ENCODE peak calls at places on chromosome X, in ten cellular contexts. N is NB4, U is H9, S is hepatocyte, O is stomach, J is fibroblast of mammary gland, L is bronchial epithelial cell, M is foreskin fibroblast, T is testis, Z is cardiac muscle cell. P is an unnamed sample.

GRCh38 chrX:130728208-130728607 is 174.8 kb downstream of the ENOX2 start:
- DNase-seq in N (no peak), U (no peak), S (no peak), O (no peak), J (peak), L (peak), M (peak), T (no peak), Z (no peak), P (peak)

GRCh38 chrX:38891641-38892413 is 90.6 kb downstream of the MID1IP1 start:
- DNase-seq in N (no peak), U (no peak), S (no peak), O (no peak), J (peak), L (peak), M (peak), T (no peak), Z (no peak), P (peak)

GRCh38 chrX:5051831-5052491 is 1176.7 kb downstream of the NLGN4X start:
- DNase-seq in N (no peak), U (no peak), S (peak), O (no peak), J (peak), L (peak), M (peak), T (peak), Z (peak), P (no peak)

GRCh38 chrX:81414630-81415029 is 212.7 kb downstream of the SH3BGRL start:
- DNase-seq in N (peak), U (no peak), S (no peak), O (no peak), J (peak), L (peak), M (no peak), T (no peak), Z (no peak), P (no peak)

GRCh38 chrX:75156537-75156945 is 458 bp upstream of the ABCB7 start:
- DNase-seq in N (peak), U (no peak), S (peak), O (no peak), J (peak), L (no peak), M (peak), T (no peak), Z (no peak), P (peak)

GRCh38 chrX:2385224-2385623 is 115.6 kb downstream of the DHRSX start:
- DNase-seq in N (no peak), U (no peak), S (no peak), O (no peak), J (peak), L (peak), M (peak), T (no peak), Z (no peak), P (peak)

GRCh38 chrX:18931972-18932371 is 51.9 kb downstream of the PHKA2 start:
- DNase-seq in N (peak), U (no peak), S (peak), O (no peak), J (peak), L (peak), M (peak), T (no peak), Z (peak), P (no peak)

GRCh38 chrX:22389544-22390243 is 117.0 kb downstream of the CBLL2 start:
- DNase-seq in N (no peak), U (no peak), S (no peak), O (no peak), J (peak), L (peak), M (peak), T (no peak), Z (no peak), P (peak)

GRCh38 chrX:319579-320125 is 1.1 kb upstream of the GTPBP6 start:
- DNase-seq in N (no peak), U (no peak), S (no peak), O (no peak), J (no peak), L (no peak), M (no peak), T (no peak), Z (no peak), P (no peak)

GRCh38 chrX:101078716-101079115 is at the start of gene TMEM35A:
- DNase-seq in N (no peak), U (peak), S (peak), O (no peak), J (peak), L (no peak), M (peak), T (no peak), Z (peak), P (peak)

GRCh38 chrX:125778256-125778655 is 387.8 kb downstream of the DCAF12L2 start:
- DNase-seq in N (no peak), U (no peak), S (no peak), O (no peak), J (no peak), L (peak), M (no peak), T (no peak), Z (no peak), P (no peak)

GRCh38 chrX:28854637-28855036 is 267.4 kb downstream of the IL1RAPL1 start:
- DNase-seq in N (no peak), U (no peak), S (no peak), O (no peak), J (no peak), L (no peak), M (no peak), T (no peak), Z (no peak), P (no peak)

GRCh38 chrX:40653535-40653934 is 6.2 kb upstream of the CXorf38 start:
- DNase-seq in N (no peak), U (no peak), S (no peak), O (no peak), J (no peak), L (no peak), M (no peak), T (no peak), Z (no peak), P (no peak)

GRCh38 chrX:40755291-40756249 is 20.2 kb upstream of the MED14 start:
- DNase-seq in N (no peak), U (peak), S (no peak), O (no peak), J (peak), L (peak), M (no peak), T (no peak), Z (peak), P (no peak)

GRCh38 chrX:40279762-40280161 is 182.0 kb upstream of the BCOR start:
- DNase-seq in N (no peak), U (no peak), S (no peak), O (no peak), J (no peak), L (no peak), M (no peak), T (no peak), Z (no peak), P (no peak)

GRCh38 chrX:110561036-110561435 is 202.4 kb downstream of the RTL9 start:
- DNase-seq in N (no peak), U (no peak), S (no peak), O (no peak), J (peak), L (no peak), M (peak), T (no peak), Z (no peak), P (peak)

GRCh38 chrX:154784149-154784985 is 20.9 kb downstream of the MPP1 start:
- DNase-seq in N (peak), U (no peak), S (no peak), O (no peak), J (no peak), L (no peak), M (no peak), T (no peak), Z (no peak), P (no peak)

GRCh38 chrX:150984164-150984824 is 1.2 kb downstream of the HMGB3 start:
- DNase-seq in N (peak), U (no peak), S (peak), O (no peak), J (no peak), L (no peak), M (no peak), T (no peak), Z (peak), P (no peak)

GRCh38 chrX:31376408-31376807 is 304.6 kb upstream of the FTHL17 start:
- DNase-seq in N (no peak), U (no peak), S (no peak), O (no peak), J (no peak), L (no peak), M (no peak), T (no peak), Z (no peak), P (no peak)

GRCh38 chrX:121570072-121570841 is 522.8 kb downstream of the GLUD2 start:
- DNase-seq in N (no peak), U (no peak), S (no peak), O (no peak), J (peak), L (peak), M (peak), T (peak), Z (no peak), P (no peak)

GRCh38 chrX:47177079-47177478 is 16.6 kb upstream of the UBA1 start:
- DNase-seq in N (no peak), U (no peak), S (no peak), O (no peak), J (no peak), L (no peak), M (no peak), T (no peak), Z (no peak), P (no peak)

GRCh38 chrX:69178592-69178991 is 13.3 kb upstream of the PJA1 start:
- DNase-seq in N (no peak), U (no peak), S (no peak), O (no peak), J (no peak), L (no peak), M (no peak), T (no peak), Z (no peak), P (no peak)

GRCh38 chrX:112840382-112841113 is at the start of gene AMOT:
- DNase-seq in N (peak), U (peak), S (peak), O (peak), J (peak), L (peak), M (peak), T (peak), Z (peak), P (no peak)

GRCh38 chrX:44889824-44890223 is 16.8 kb downstream of the KDM6A start:
- DNase-seq in N (peak), U (no peak), S (no peak), O (no peak), J (no peak), L (no peak), M (no peak), T (no peak), Z (no peak), P (no peak)

GRCh38 chrX:119647552-119648420 is 41.6 kb upstream of the NKRF start:
- DNase-seq in N (no peak), U (no peak), S (no peak), O (no peak), J (no peak), L (no peak), M (no peak), T (no peak), Z (no peak), P (no peak)

GRCh38 chrX:150161092-150161672 is 201.9 kb upstream of the MAMLD1 start:
- DNase-seq in N (no peak), U (no peak), S (no peak), O (no peak), J (peak), L (no peak), M (no peak), T (no peak), Z (no peak), P (peak)

GRCh38 chrX:154000051-154000450 is 19.7 kb downstream of the IRAK1 start:
- DNase-seq in N (peak), U (no peak), S (no peak), O (no peak), J (no peak), L (peak), M (no peak), T (no peak), Z (no peak), P (no peak)

GRCh38 chrX:7149421-7149820 is 1.5 kb upstream of the PUDP start:
- DNase-seq in N (no peak), U (no peak), S (no peak), O (no peak), J (no peak), L (no peak), M (no peak), T (no peak), Z (no peak), P (no peak)

GRCh38 chrX:54029543-54030143 is 14.6 kb downstream of the PHF8 start:
- DNase-seq in N (no peak), U (no peak), S (no peak), O (peak), J (no peak), L (peak), M (no peak), T (no peak), Z (no peak), P (no peak)

GRCh38 chrX:39907964-39908616 is 189.7 kb downstream of the BCOR start:
- DNase-seq in N (peak), U (peak), S (peak), O (peak), J (peak), L (peak), M (peak), T (no peak), Z (peak), P (peak)

GRCh38 chrX:142036111-142036510 is 132.4 kb downstream of the MAGEC1 start:
- DNase-seq in N (no peak), U (no peak), S (no peak), O (no peak), J (no peak), L (peak), M (no peak), T (no peak), Z (no peak), P (peak)

GRCh38 chrX:134758652-134759051 is 100.4 kb upstream of the PLAC1 start:
- DNase-seq in N (no peak), U (no peak), S (no peak), O (no peak), J (no peak), L (no peak), M (no peak), T (no peak), Z (no peak), P (no peak)

GRCh38 chrX:134760671-134761070 is 102.4 kb upstream of the PLAC1 start:
- DNase-seq in N (no peak), U (no peak), S (no peak), O (no peak), J (peak), L (peak), M (no peak), T (no peak), Z (no peak), P (no peak)

GRCh38 chrX:134761788-134762187 is 103.5 kb upstream of the PLAC1 start:
- DNase-seq in N (peak), U (no peak), S (peak), O (no peak), J (peak), L (no peak), M (no peak), T (no peak), Z (peak), P (no peak)

GRCh38 chrX:134764202-134764785 is 106.0 kb upstream of the PLAC1 start:
- DNase-seq in N (peak), U (no peak), S (no peak), O (no peak), J (peak), L (peak), M (no peak), T (no peak), Z (no peak), P (peak)
- TF ChIP-seq CTCF in N (peak), U (peak), S (peak), O (no peak), J (peak), L (peak), M (no peak), T (peak), Z (peak), P (peak)

GRCh38 chrX:109336141-109336540 is 145.7 kb downstream of the GUCY2F start:
- DNase-seq in N (no peak), U (no peak), S (no peak), O (no peak), J (no peak), L (no peak), M (no peak), T (no peak), Z (no peak), P (no peak)
- TF ChIP-seq CTCF in N (no peak), U (no peak), S (no peak), O (no peak), J (no peak), L (no peak), M (no peak), T (no peak), Z (no peak), P (no peak)

DNA sequence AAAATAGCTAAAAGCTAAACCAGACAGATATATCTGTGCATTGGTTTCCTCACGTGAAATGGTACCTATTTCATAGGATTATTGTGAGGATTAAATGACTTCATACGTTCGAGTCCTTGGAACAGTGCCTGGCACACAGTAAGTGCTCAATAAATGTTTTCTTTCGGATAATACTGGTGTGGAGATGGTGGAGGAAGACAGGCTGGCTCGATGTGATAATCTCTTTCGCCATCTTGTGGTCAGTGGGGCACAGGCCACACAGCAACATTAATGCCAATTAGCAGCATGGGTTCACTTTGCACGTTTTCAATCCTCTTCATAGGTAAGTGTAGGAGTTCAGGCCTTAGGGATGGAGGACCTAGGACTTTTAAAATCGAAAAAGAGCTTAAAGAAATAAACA is 9.3 kb downstream of the PAGE4 start:
- DNase-seq in N (peak), U (peak), S (peak), O (peak), J (peak), L (peak), M (peak), T (peak), Z (peak), P (peak)
- TF ChIP-seq CTCF in N (peak), U (peak), S (peak), O (peak), J (peak), L (peak), M (peak), T (peak), Z (peak), P (peak)

GRCh38 chrX:8749697-8750096 is 17.8 kb upstream of the ANOS1 start:
- DNase-seq in N (no peak), U (no peak), S (no peak), O (no peak), J (no peak), L (no peak), M (no peak), T (no peak), Z (no peak), P (no peak)

GRCh38 chrX:8743126-8743732 is 11.3 kb upstream of the ANOS1 start:
- DNase-seq in N (peak), U (peak), S (peak), O (peak), J (peak), L (no peak), M (no peak), T (peak), Z (peak), P (peak)

DNA sequence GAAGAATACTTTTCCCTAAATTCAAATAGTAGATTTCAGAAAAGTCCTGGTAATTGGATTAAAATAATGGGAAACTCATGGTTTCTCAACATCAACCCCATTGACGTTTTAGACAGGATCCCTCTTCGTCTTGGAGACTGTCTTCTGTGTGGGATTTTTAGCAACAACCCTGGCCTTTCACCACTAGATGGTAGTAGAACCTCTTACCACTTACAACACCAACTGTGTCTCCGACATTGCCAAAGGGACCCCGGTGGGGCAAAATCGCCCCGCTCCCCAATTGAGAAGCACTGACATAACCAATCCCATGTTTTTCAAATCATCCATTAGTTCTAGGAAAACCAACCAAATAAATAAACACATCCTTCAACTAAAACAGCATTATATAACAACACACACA is 16.9 kb upstream of the ANOS1 start:
- DNase-seq in N (peak), U (no peak), S (peak), O (no peak), J (peak), L (peak), M (no peak), T (no peak), Z (peak), P (no peak)
- TF ChIP-seq CTCF in N (peak), U (peak), S (peak), O (peak), J (peak), L (peak), M (peak), T (peak), Z (peak), P (peak)

DNA sequence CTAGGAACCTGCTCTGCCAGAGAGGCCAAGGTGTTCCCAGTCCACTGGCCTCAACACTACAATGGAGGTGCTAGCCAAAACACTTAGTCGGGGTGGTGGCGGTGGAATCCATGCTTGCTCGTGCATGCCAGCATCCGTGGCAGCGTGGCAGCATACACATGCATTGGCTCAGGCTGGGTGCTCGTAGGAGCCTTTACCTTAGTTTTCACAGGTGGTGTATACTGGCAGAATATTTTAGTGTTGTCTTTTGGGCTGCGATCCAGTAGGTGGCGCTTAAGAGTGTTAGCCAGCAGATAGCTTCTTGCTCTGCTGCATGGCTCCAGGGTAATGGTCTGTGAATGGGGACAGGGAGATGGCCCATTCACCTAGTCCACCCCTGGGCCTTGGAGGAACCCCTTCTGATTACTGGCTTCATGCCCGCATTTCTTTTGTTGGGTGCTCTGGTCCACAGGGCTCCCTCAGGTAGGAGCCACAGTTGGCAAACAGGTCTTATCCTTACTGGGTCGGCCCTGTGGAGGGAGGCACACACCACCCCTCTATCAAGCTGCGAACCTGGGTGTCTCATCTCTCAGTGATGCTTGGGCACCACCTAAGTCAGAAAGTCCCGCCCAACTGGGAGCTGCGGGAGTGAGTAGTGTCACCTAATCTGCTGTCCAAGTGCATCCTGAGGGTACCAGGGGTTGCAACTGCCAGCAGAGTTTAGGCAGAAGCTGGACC is 40.0 kb downstream of the RIPPLY1 start:
- DNase-seq in N (peak), U (peak), S (peak), O (peak), J (peak), L (peak), M (no peak), T (peak), Z (peak), P (no peak)
- TF ChIP-seq CTCF in N (peak), U (peak), S (no peak), O (no peak), J (peak), L (peak), M (peak), T (no peak), Z (peak), P (peak)

GRCh38 chrX:16838202-16839066 is 31.7 kb downstream of the RBBP7 start:
- DNase-seq in N (no peak), U (peak), S (peak), O (peak), J (peak), L (peak), M (peak), T (no peak), Z (peak), P (peak)
- TF ChIP-seq CTCF in N (no peak), U (no peak), S (no peak), O (no peak), J (no peak), L (no peak), M (no peak), T (no peak), Z (no peak), P (no peak)

DNA sequence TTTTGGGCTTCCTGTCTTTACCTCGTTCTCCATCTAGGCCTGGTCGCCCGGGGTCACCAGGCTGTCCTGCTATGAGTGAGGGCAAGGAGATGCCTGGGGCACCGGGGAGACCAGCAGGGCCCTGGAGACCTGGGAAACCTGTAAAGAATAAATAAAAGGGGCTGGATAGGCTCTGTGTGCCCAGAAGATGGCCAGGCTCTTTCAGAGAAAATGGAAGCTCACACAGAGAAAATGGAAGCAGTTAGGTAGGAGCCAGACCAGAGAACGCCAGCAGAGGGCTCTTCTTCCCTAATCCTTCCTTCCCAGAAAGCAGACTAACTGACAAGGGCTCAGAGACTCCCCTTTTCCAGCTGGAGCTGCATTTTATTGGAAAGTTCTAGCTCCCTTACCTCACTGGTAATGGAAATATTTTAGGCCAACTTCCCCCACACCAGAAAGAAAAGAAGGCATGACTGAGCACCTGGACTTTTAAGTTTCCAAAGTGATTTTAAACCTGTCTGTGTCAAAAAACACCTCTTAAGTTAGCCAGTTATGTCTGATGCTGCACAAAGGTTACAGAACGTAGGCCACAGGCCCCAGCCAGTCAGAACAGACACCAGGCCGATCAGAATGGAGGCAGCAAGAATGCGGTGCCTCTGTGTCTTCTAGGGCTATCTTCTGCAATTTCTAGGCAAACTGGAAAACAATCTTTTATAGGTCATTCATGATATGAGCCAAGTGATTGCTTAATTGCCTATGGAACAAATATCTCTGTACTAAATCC is 74.0 kb downstream of the ATG4A start:
- DNase-seq in N (peak), U (peak), S (peak), O (peak), J (peak), L (no peak), M (peak), T (peak), Z (peak), P (peak)
- TF ChIP-seq CTCF in N (peak), U (peak), S (peak), O (no peak), J (peak), L (peak), M (peak), T (peak), Z (peak), P (peak)

P was measured in HFFc6.